ENCODE peak calls at places on chromosomes 7 and 10, in six cellular contexts. R is NB4, O is body of pancreas, C is skeletal muscle cell, P is IMR-90, H is Karpas-422. X is an unnamed sample.

GRCh38 chr10:106502651-106503050 is 661.9 kb downstream of the SORCS1 start:
- DNase-seq in R (no peak), O (no peak), C (no peak), P (no peak), H (no peak), X (no peak)

GRCh38 chr7:84188811-84189405 is 5.7 kb downstream of the SEMA3A start:
- DNase-seq in R (peak), O (no peak), C (no peak), P (peak), H (no peak), X (no peak)

GRCh38 chr10:44920252-44920651 is 9.1 kb downstream of the TMEM72 start:
- DNase-seq in R (no peak), O (no peak), C (no peak), P (no peak), H (no peak), X (no peak)

GRCh38 chr10:46299531-46300366 is 13.0 kb downstream of the ANTXRL start:
- DNase-seq in R (peak), O (no peak), C (no peak), P (no peak), H (no peak), X (no peak)

GRCh38 chr7:155699180-155699579 is 54.7 kb downstream of the RBM33 start:
- DNase-seq in R (no peak), O (no peak), C (no peak), P (no peak), H (no peak), X (no peak)

GRCh38 chr7:17611611-17612010 is 313.2 kb downstream of the AHR start:
- DNase-seq in R (no peak), O (no peak), C (no peak), P (peak), H (no peak), X (no peak)

GRCh38 chr10:49161411-49161997 is 26.7 kb downstream of the TMEM273 start:
- DNase-seq in R (peak), O (no peak), C (no peak), P (peak), H (peak), X (no peak)

GRCh38 chr7:42456756-42457276 is 219.8 kb upstream of the GLI3 start:
- DNase-seq in R (peak), O (no peak), C (no peak), P (no peak), H (no peak), X (no peak)

GRCh38 chr10:6689036-6689435 is 109.0 kb upstream of the PRKCQ start:
- DNase-seq in R (no peak), O (no peak), C (no peak), P (no peak), H (no peak), X (no peak)

GRCh38 chr10:124627851-124628675 is 116.1 kb downstream of the FAM53B start:
- DNase-seq in R (no peak), O (no peak), C (no peak), P (no peak), H (peak), X (no peak)

GRCh38 chr7:21949522-21949921 is 3.8 kb upstream of the CDCA7L start:
- DNase-seq in R (no peak), O (no peak), C (no peak), P (no peak), H (no peak), X (no peak)

GRCh38 chr10:110625356-110625894 is 18.7 kb upstream of the RBM20 start:
- DNase-seq in R (no peak), O (no peak), C (no peak), P (no peak), H (no peak), X (no peak)

DNA sequence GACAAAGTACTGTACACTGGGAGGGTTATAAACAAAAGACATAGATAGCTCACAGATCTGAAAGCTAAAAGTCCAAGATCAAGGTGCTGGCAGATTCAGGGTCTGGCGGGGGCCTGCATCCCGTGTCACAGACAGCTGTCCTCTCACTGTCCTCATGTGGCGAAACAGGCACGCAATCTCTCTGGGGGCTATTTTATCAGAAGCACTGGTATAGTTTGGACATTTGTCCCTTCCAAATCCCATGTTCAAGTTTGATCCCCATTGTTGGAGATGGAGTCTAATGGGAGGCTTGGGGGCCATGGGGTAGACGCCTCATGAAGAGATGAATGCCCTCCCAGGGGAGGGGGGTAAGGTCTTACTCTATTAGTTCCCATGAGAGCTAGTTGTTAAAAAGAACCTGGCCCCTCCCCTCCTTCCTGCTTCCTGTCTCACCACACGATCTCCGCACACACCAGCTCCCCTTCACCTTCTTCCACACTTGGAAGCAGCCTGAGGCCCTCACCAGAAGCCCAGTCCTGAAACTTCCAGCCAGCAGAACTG is 72.5 kb upstream of the UCN3 start:
- DNase-seq in R (peak), O (no peak), C (no peak), P (no peak), H (no peak), X (no peak)
- H3K4me3 ChIP-seq in R (peak), O (no peak), C (no peak), P (no peak), H (no peak), X (no peak)

GRCh38 chr7:99141756-99142726 is 1.9 kb downstream of the SMURF1 start:
- DNase-seq in R (peak), O (peak), C (no peak), P (peak), H (peak), X (no peak)
- H3K4me3 ChIP-seq in R (peak), O (peak), C (peak), P (peak), H (peak), X (peak)

DNA sequence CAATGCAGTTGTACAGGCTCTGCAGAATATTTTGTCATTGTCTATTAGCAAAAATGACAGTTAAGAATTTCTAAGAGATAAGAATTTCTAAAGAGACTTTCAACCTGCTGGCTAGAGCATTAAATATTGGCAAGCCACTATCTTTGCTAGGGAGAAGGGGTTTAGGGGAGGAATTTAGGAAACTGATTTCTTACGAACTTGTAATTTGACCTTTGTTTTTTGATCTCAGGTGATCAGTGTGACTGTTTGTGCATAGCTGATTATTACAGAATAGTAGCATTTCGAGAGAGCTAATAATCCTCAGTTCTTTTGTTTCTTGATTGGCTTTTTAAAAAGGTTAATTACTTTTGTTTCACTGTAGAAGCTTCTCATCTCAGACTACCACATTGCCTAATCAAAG is 68.1 kb downstream of the ST7 start:
- DNase-seq in R (no peak), O (no peak), C (no peak), P (no peak), H (no peak), X (no peak)
- H3K4me3 ChIP-seq in R (no peak), O (no peak), C (no peak), P (no peak), H (no peak), X (no peak)

GRCh38 chr7:149766215-149766614 is 7.2 kb downstream of the ZNF467 start:
- DNase-seq in R (no peak), O (no peak), C (no peak), P (no peak), H (no peak), X (no peak)
- H3K4me3 ChIP-seq in R (no peak), O (no peak), C (no peak), P (no peak), H (no peak), X (no peak)

DNA sequence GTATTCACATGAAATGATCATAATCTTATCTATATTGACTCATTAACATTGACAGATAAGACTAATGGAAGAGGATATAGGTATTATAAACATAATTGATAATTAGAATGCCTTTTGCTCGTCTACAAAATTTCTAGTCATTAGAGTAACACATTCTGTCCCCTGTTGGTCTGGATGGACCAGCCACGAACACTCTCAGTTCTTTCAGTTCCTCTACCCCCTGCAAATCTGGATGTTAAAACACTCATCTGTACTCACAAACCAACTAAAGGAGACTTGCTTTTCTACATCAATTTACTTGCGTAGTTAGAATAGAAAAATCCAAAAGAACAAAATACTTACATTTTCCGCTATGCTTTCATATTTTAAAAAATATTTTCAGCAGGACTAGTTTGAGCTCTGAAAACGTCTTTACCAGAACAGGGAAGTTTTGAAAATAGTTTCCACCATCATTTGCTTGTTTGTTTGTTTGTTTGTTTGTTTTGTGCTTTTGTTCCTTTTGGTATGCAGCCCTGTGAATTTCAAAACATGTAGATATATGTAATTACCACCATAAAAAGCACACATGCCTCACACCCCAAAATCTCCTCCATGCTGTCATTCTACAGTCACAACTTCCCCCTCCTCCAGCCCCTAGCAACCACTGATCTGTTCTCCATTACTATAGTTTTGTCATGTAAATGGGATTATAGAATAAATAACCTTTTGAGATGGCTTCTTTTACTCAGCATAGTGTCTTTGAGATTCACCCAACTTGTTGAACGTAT is 103.8 kb downstream of the FZD1 start:
- DNase-seq in R (no peak), O (no peak), C (no peak), P (no peak), H (no peak), X (no peak)
- H3K4me3 ChIP-seq in R (no peak), O (no peak), C (no peak), P (no peak), H (no peak), X (no peak)

GRCh38 chr10:99534939-99535763 is 2.4 kb downstream of the NKX2-3 start:
- DNase-seq in R (peak), O (no peak), C (no peak), P (no peak), H (no peak), X (no peak)

GRCh38 chr10:99534456-99534938 is 1.8 kb downstream of the NKX2-3 start:
- DNase-seq in R (no peak), O (no peak), C (no peak), P (no peak), H (no peak), X (no peak)

GRCh38 chr10:99532194-99532593 is 548 bp upstream of the NKX2-3 start:
- DNase-seq in R (no peak), O (no peak), C (no peak), P (no peak), H (no peak), X (no peak)

GRCh38 chr10:99532687-99533495 is at the start of gene NKX2-3:
- DNase-seq in R (peak), O (peak), C (no peak), P (peak), H (peak), X (no peak)

DNA sequence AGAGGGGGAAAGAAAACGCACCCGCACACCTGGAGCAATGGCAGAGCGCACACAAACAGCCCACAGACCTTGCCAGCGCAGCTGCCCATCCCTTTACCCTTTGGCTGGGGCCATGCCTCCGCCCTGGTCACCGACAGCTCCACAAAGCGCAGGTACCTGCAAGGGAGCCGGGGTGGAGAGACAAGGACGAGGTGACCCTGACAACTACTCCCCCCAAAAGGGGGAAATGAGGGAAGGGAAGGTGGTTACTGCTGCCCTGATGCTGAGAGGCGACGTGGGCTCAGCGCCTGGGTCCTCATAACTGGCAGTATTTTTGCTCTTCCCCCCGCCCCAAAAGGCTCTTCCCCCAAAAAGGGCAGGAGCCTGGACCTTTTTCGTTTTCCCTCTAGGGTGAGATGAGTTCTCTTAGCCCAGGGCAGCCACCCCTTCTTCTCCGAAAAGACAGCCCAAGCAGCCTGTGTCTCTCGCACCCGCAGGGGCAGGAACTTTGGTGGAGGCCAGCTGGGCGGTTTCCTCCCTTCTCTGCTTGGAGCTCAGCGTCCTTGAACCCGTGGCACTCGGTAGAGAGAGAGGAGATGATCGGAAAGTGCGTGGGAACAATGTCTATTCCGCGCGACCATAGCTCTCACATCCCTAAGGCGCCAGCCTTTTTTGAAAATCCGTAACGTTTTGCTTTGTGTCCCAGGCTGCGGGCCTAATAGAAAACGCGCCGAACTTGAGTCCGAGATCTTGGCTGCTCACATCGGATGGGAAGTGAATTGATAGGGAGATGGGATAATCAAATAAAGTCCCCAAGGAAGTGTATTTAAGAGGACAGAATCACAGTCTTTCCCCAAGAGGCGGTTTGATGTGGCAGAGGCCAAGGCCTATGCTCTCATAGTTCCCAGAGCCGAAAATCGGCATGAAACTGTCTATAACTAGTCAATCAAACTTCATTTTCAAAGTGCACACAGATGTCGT is 1.0 kb downstream of the NKX2-3 start:
- DNase-seq in R (no peak), O (no peak), C (no peak), P (no peak), H (no peak), X (no peak)
- H3K4me3 ChIP-seq in R (peak), O (no peak), C (no peak), P (no peak), H (no peak), X (no peak)

GRCh38 chr7:12721286-12721830 is 33.9 kb downstream of the ARL4A start:
- DNase-seq in R (no peak), O (no peak), C (no peak), P (no peak), H (no peak), X (no peak)
- H3K4me3 ChIP-seq in R (no peak), O (no peak), C (no peak), P (no peak), H (no peak), X (no peak)

GRCh38 chr7:121395494-121395960 is 581 bp downstream of the FAM3C start:
- DNase-seq in R (peak), O (peak), C (no peak), P (peak), H (peak), X (no peak)
- H3K4me3 ChIP-seq in R (peak), O (peak), C (peak), P (peak), H (peak), X (peak)

GRCh38 chr7:47482013-47482761 is 99.7 kb downstream of the TNS3 start:
- DNase-seq in R (peak), O (peak), C (peak), P (peak), H (no peak), X (peak)

GRCh38 chr7:47481656-47482012 is 100.3 kb downstream of the TNS3 start:
- DNase-seq in R (no peak), O (no peak), C (no peak), P (no peak), H (no peak), X (no peak)

GRCh38 chr7:47479821-47480575 is 101.9 kb downstream of the TNS3 start:
- DNase-seq in R (no peak), O (no peak), C (no peak), P (no peak), H (no peak), X (no peak)

GRCh38 chr7:47478926-47479791 is 102.8 kb downstream of the TNS3 start:
- DNase-seq in R (peak), O (no peak), C (no peak), P (no peak), H (no peak), X (no peak)

GRCh38 chr7:47480576-47481538 is 101.1 kb downstream of the TNS3 start:
- DNase-seq in R (no peak), O (no peak), C (no peak), P (no peak), H (no peak), X (no peak)
- H3K4me3 ChIP-seq in R (no peak), O (no peak), C (no peak), P (no peak), H (no peak), X (no peak)

DNA sequence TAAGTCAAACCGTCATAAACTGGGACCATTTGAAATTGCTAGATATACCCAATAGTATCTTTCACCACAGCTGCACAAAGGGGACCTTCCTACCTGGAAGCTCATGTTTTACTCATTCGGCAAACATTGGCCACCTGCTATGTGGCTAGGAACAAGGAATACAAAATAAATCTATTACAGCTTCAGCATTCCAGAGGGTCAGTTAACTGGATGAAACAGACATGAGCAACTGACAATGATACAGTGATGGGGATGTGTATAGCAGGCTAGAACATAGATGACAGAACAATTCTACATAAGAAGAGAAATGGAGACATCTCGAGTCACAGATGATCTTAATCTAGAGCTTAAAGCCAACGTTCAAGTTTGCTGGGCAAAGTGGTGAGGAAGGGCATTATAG is 3.1 kb upstream of the SMURF1 start:
- DNase-seq in R (no peak), O (no peak), C (no peak), P (no peak), H (no peak), X (no peak)
- H3K4me3 ChIP-seq in R (no peak), O (no peak), C (no peak), P (no peak), H (no peak), X (no peak)